ENCODE peak calls at places on chromosomes 3 and 15, in five cellular contexts. One of them, this sample, is unnamed. For H3K9me3, the result is how much of the 10 kb centered on the place peaks cover.

GRCh38 chr15:58046467-58046866 is 19.0 kb downstream of the ALDH1A2 start:
- DNase-seq in thoracic aorta: no peak
- DNase-seq in body of pancreas: no peak
- DNase-seq in left ventricle myocardium inferior: no peak
- DNase-seq in right cardiac atrium: no peak
- DNase-seq in this sample: no peak

GRCh38 chr3:189851682-189852081 is 220.5 kb downstream of the TP63 start:
- DNase-seq in left ventricle myocardium inferior: no peak
- DNase-seq in thoracic aorta: no peak
- DNase-seq in body of pancreas: no peak
- DNase-seq in right cardiac atrium: no peak
- DNase-seq in this sample: no peak

GRCh38 chr15:74208496-74208895 is 5.9 kb upstream of the STRA6 start:
- DNase-seq in right cardiac atrium: peak
- DNase-seq in thoracic aorta: no peak
- DNase-seq in body of pancreas: no peak
- DNase-seq in left ventricle myocardium inferior: no peak
- DNase-seq in this sample: no peak

GRCh38 chr3:137347132-137347531 is 389.3 kb downstream of the IL20RB start:
- DNase-seq in left ventricle myocardium inferior: no peak
- DNase-seq in thoracic aorta: no peak
- DNase-seq in body of pancreas: no peak
- DNase-seq in right cardiac atrium: no peak
- DNase-seq in this sample: no peak

GRCh38 chr3:106691476-106691875 is 685.8 kb upstream of the CCDC54 start:
- DNase-seq in right cardiac atrium: no peak
- DNase-seq in thoracic aorta: no peak
- DNase-seq in body of pancreas: no peak
- DNase-seq in left ventricle myocardium inferior: no peak
- DNase-seq in this sample: no peak

GRCh38 chr3:57053122-57053521 is 7.3 kb upstream of the SPATA12 start:
- DNase-seq in left ventricle myocardium inferior: no peak
- DNase-seq in thoracic aorta: no peak
- DNase-seq in right cardiac atrium: no peak
- DNase-seq in body of pancreas: no peak
- DNase-seq in this sample: no peak

GRCh38 chr3:11136116-11136515 is 18.2 kb upstream of the HRH1 start:
- DNase-seq in left ventricle myocardium inferior: no peak
- DNase-seq in thoracic aorta: no peak
- DNase-seq in right cardiac atrium: no peak
- DNase-seq in body of pancreas: no peak
- DNase-seq in this sample: no peak

GRCh38 chr3:132623646-132624045 is 26.6 kb downstream of the ACKR4 start:
- DNase-seq in right cardiac atrium: no peak
- DNase-seq in thoracic aorta: no peak
- DNase-seq in left ventricle myocardium inferior: no peak
- DNase-seq in body of pancreas: no peak
- DNase-seq in this sample: no peak

GRCh38 chr3:42688016-42688415 is 2.7 kb downstream of the KLHL40 start:
- DNase-seq in left ventricle myocardium inferior: peak
- DNase-seq in right cardiac atrium: no peak
- DNase-seq in body of pancreas: no peak
- DNase-seq in thoracic aorta: no peak
- DNase-seq in this sample: peak

GRCh38 chr15:19987389-19988048 is 554.1 kb downstream of the GOLGA6L6 start:
- DNase-seq in left ventricle myocardium inferior: no peak
- DNase-seq in thoracic aorta: no peak
- DNase-seq in body of pancreas: no peak
- DNase-seq in right cardiac atrium: no peak
- DNase-seq in this sample: no peak

GRCh38 chr3:66037986-66038369 is 740 bp downstream of the MAGI1 start:
- DNase-seq in body of pancreas: peak
- DNase-seq in right cardiac atrium: peak
- DNase-seq in thoracic aorta: no peak
- DNase-seq in left ventricle myocardium inferior: peak
- DNase-seq in this sample: peak

GRCh38 chr3:3081659-3082546 is 28.3 kb downstream of the IL5RA start:
- DNase-seq in left ventricle myocardium inferior: no peak
- DNase-seq in body of pancreas: no peak
- DNase-seq in thoracic aorta: no peak
- DNase-seq in right cardiac atrium: no peak
- DNase-seq in this sample: no peak

GRCh38 chr15:59289574-59289973 is 82.9 kb downstream of the LDHAL6B start:
- DNase-seq in thoracic aorta: no peak
- DNase-seq in left ventricle myocardium inferior: no peak
- DNase-seq in body of pancreas: no peak
- DNase-seq in right cardiac atrium: no peak
- DNase-seq in this sample: no peak

GRCh38 chr3:15753056-15753710 is 44.6 kb downstream of the ANKRD28 start:
- DNase-seq in body of pancreas: peak
- DNase-seq in left ventricle myocardium inferior: no peak
- DNase-seq in thoracic aorta: no peak
- DNase-seq in right cardiac atrium: no peak
- DNase-seq in this sample: no peak

GRCh38 chr3:72999971-73000370 is 3.4 kb downstream of the PPP4R2 start:
- DNase-seq in right cardiac atrium: no peak
- DNase-seq in thoracic aorta: no peak
- DNase-seq in body of pancreas: no peak
- DNase-seq in left ventricle myocardium inferior: no peak
- DNase-seq in this sample: no peak

GRCh38 chr15:49876401-49877038 is 242.5 kb downstream of the ATP8B4 start:
- DNase-seq in body of pancreas: peak
- DNase-seq in thoracic aorta: no peak
- DNase-seq in right cardiac atrium: peak
- DNase-seq in left ventricle myocardium inferior: peak
- DNase-seq in this sample: no peak

GRCh38 chr3:182180646-182181385 is 469.1 kb downstream of the SOX2 start:
- DNase-seq in left ventricle myocardium inferior: no peak
- DNase-seq in right cardiac atrium: no peak
- DNase-seq in thoracic aorta: no peak
- DNase-seq in body of pancreas: no peak
- DNase-seq in this sample: no peak

GRCh38 chr3:107430214-107431047 is 53.2 kb downstream of the CCDC54 start:
- DNase-seq in thoracic aorta: no peak
- DNase-seq in body of pancreas: no peak
- DNase-seq in right cardiac atrium: peak
- DNase-seq in left ventricle myocardium inferior: no peak
- DNase-seq in this sample: no peak

DNA sequence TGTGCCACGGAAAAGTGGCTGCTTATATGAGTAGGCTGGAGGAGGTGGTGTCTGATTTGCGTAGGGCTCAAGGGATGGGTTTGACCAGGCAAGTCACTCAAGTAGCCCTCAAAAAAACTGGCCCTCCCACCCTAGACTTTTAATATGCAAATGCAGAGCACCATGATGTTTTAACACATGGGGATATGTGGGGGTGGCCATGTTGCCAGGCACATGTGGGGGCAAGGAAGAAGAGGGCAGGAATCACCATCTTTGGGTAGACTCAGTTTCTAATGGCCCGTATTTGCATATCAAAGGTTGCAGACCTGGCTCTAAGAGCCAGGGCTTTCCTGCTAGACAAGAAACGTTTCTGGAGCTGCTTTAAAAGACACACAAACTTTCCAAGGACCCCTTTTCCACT is 307.2 kb upstream of the NDN start:
- DNase-seq in body of pancreas: no peak
- DNase-seq in right cardiac atrium: no peak
- DNase-seq in left ventricle myocardium inferior: no peak
- DNase-seq in thoracic aorta: no peak
- DNase-seq in this sample: no peak
- H3K9me3 ChIP-seq in body of pancreas: under half
- H3K9me3 ChIP-seq in right cardiac atrium: under half
- H3K9me3 ChIP-seq in left ventricle myocardium inferior: under half
- H3K9me3 ChIP-seq in thoracic aorta: under half
- H3K9me3 ChIP-seq in this sample: under half

GRCh38 chr15:26323564-26323963 is 449.3 kb downstream of the GABRB3 start:
- DNase-seq in left ventricle myocardium inferior: no peak
- DNase-seq in right cardiac atrium: no peak
- DNase-seq in body of pancreas: no peak
- DNase-seq in thoracic aorta: no peak
- DNase-seq in this sample: no peak

GRCh38 chr15:26314577-26314976 is 451.4 kb upstream of the ATP10A start:
- DNase-seq in right cardiac atrium: no peak
- DNase-seq in body of pancreas: no peak
- DNase-seq in thoracic aorta: no peak
- DNase-seq in left ventricle myocardium inferior: no peak
- DNase-seq in this sample: no peak

DNA sequence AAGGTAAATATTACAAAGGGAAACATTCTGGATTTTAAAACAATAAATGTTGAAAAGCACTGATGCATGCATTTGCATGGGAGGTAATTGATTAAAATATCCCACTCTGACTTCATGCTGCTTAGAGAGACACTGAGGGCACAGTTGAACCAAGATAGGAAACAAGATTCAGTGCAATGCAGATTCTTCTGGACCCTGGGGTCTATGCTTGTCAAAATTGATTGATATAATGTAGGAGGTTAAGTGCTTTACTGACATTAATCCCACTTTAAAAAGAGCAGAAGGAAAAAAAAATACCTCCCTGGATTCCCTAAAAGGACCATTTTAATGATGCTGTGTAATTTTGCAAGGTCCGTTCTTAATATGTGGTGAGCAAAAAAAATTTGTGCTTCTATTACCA is 454.2 kb downstream of the GABRB3 start:
- DNase-seq in right cardiac atrium: no peak
- DNase-seq in left ventricle myocardium inferior: no peak
- DNase-seq in body of pancreas: no peak
- DNase-seq in thoracic aorta: no peak
- DNase-seq in this sample: no peak
- H3K9me3 ChIP-seq in right cardiac atrium: under half
- H3K9me3 ChIP-seq in left ventricle myocardium inferior: under half
- H3K9me3 ChIP-seq in body of pancreas: under half
- H3K9me3 ChIP-seq in thoracic aorta: under half
- H3K9me3 ChIP-seq in this sample: under half

GRCh38 chr3:123840961-123841360 is 43.2 kb downstream of the MYLK start:
- DNase-seq in body of pancreas: no peak
- DNase-seq in thoracic aorta: no peak
- DNase-seq in left ventricle myocardium inferior: no peak
- DNase-seq in right cardiac atrium: no peak
- DNase-seq in this sample: no peak
- H3K9me3 ChIP-seq in body of pancreas: under half
- H3K9me3 ChIP-seq in thoracic aorta: under half
- H3K9me3 ChIP-seq in left ventricle myocardium inferior: half or more
- H3K9me3 ChIP-seq in right cardiac atrium: under half
- H3K9me3 ChIP-seq in this sample: under half

GRCh38 chr15:47035756-47036155 is 681.5 kb upstream of the SEMA6D start:
- DNase-seq in thoracic aorta: no peak
- DNase-seq in body of pancreas: no peak
- DNase-seq in right cardiac atrium: no peak
- DNase-seq in left ventricle myocardium inferior: no peak
- DNase-seq in this sample: no peak

DNA sequence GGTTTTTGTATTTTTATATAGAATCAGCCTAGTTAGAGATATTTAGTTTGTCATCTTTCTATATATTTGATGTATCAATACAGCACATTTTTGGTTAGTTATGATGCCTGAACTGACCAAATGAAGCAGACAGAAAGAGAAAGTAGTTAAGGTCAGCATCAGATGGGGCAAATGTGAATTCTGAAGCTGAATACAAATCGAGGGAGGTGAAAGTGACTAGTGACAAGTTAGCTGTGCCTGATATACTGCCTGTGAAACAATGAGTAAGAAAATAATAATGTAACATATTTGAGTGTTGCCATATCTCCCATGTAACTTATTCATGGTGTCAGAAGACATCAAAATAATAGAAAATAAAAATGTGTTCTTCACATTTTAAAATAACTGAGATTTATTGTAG is 680.3 kb upstream of the SEMA6D start:
- DNase-seq in left ventricle myocardium inferior: no peak
- DNase-seq in body of pancreas: no peak
- DNase-seq in right cardiac atrium: no peak
- DNase-seq in thoracic aorta: no peak
- DNase-seq in this sample: no peak
- H3K9me3 ChIP-seq in left ventricle myocardium inferior: under half
- H3K9me3 ChIP-seq in body of pancreas: under half
- H3K9me3 ChIP-seq in right cardiac atrium: under half
- H3K9me3 ChIP-seq in thoracic aorta: under half
- H3K9me3 ChIP-seq in this sample: under half

GRCh38 chr15:25236861-25237155 is 202.0 kb downstream of the UBE3A start:
- DNase-seq in thoracic aorta: no peak
- DNase-seq in right cardiac atrium: peak
- DNase-seq in body of pancreas: no peak
- DNase-seq in left ventricle myocardium inferior: no peak
- DNase-seq in this sample: peak
- H3K9me3 ChIP-seq in thoracic aorta: under half
- H3K9me3 ChIP-seq in right cardiac atrium: under half
- H3K9me3 ChIP-seq in body of pancreas: under half
- H3K9me3 ChIP-seq in left ventricle myocardium inferior: under half
- H3K9me3 ChIP-seq in this sample: under half

DNA sequence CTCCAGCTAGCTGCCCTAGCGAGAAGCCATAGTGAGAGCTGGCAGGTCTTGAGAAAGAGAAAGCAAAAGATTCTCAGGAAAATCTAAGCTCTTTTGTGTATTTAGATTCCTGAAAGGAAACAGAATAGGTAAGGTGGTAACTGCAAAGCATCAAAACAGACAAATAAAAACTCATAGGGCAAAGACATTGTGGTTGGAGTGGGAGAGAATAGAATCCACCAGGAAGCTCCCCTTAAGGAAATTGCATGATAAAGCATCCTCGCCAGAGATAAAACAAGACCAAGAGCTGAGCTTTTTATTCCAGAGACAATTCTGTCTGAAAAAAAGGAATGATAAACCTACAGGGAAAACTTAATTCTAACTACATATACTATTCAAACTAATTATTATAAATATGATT is 232.6 kb downstream of the SI start:
- DNase-seq in right cardiac atrium: no peak
- DNase-seq in body of pancreas: no peak
- DNase-seq in thoracic aorta: no peak
- DNase-seq in left ventricle myocardium inferior: no peak
- DNase-seq in this sample: no peak
- H3K9me3 ChIP-seq in right cardiac atrium: under half
- H3K9me3 ChIP-seq in body of pancreas: under half
- H3K9me3 ChIP-seq in thoracic aorta: under half
- H3K9me3 ChIP-seq in left ventricle myocardium inferior: under half
- H3K9me3 ChIP-seq in this sample: under half

DNA sequence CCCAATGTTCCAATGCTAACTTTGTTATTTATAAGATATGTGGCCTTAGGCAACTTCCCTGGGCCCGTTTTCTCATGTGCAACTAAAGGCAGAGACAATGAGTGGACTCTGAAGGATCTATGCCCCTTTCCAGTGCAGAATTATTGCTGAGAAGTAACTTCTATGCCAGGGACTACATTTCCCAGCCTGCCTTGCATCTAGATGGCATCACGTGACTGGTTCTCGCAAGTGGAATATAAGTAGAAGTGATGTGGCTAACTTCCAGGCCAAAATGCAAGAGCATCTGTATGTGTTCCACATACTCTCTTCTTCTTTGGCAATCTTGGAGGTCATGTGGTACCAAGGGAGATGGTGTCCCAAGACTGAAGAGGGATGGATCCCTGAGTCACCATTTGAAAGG is 674.4 kb downstream of the NTRK3 start:
- DNase-seq in thoracic aorta: no peak
- DNase-seq in body of pancreas: no peak
- DNase-seq in right cardiac atrium: no peak
- DNase-seq in left ventricle myocardium inferior: no peak
- DNase-seq in this sample: no peak
- H3K9me3 ChIP-seq in thoracic aorta: under half
- H3K9me3 ChIP-seq in body of pancreas: under half
- H3K9me3 ChIP-seq in right cardiac atrium: under half
- H3K9me3 ChIP-seq in left ventricle myocardium inferior: under half
- H3K9me3 ChIP-seq in this sample: under half

This sample was measured in lower lobe of right lung.